ENCODE peak calls at places on chromosome 9, in six cellular contexts. D is transverse colon, A is glutamatergic neuron, Z is renal cortical epithelial cell, G is AG08395, B is aorta. U is an unnamed sample.

GRCh38 chr9:133088146-133088750 is 26.5 kb downstream of the CEL start:
- DNase-seq in D (no peak), A (no peak), Z (no peak), G (no peak), B (no peak), U (no peak)

GRCh38 chr9:37364751-37365360 is 57.6 kb upstream of the GRHPR start:
- DNase-seq in D (peak), A (no peak), Z (no peak), G (no peak), B (no peak), U (no peak)

GRCh38 chr9:137077010-137077747 is at the start of gene UAP1L1:
- DNase-seq in D (peak), A (peak), Z (no peak), G (peak), B (peak), U (peak)

GRCh38 chr9:114364528-114365041 is 23.2 kb downstream of the AKNA start:
- DNase-seq in D (no peak), A (no peak), Z (peak), G (no peak), B (no peak), U (no peak)

GRCh38 chr9:104766025-104766424 is 2.1 kb downstream of the NIPSNAP3B start:
- DNase-seq in D (no peak), A (no peak), Z (no peak), G (no peak), B (no peak), U (no peak)

GRCh38 chr9:73095425-73095824 is 56.2 kb upstream of the ANXA1 start:
- DNase-seq in D (no peak), A (no peak), Z (no peak), G (no peak), B (no peak), U (no peak)

GRCh38 chr9:124791106-124791505 is 14.2 kb downstream of the OLFML2A start:
- DNase-seq in D (no peak), A (no peak), Z (no peak), G (no peak), B (no peak), U (no peak)

GRCh38 chr9:137163805-137164204 is 6.0 kb downstream of the LRRC26 start:
- DNase-seq in D (no peak), A (no peak), Z (no peak), G (no peak), B (no peak), U (no peak)

GRCh38 chr9:115291841-115292240 is 173.9 kb upstream of the TNC start:
- DNase-seq in D (peak), A (no peak), Z (no peak), G (no peak), B (no peak), U (no peak)